ENCODE peak calls at places on chromosomes 6 and 20, in six cellular contexts. One of them, this sample, is unnamed.

GRCh38 chr20:4728121-4728520 is 6.4 kb downstream of the PRND start:
- DNase-seq in memory B cell: no peak
- DNase-seq in HTR-8/SVneo: no peak
- DNase-seq in AG20443: no peak
- DNase-seq in stimulated activated CD4-positive, alpha-beta T cell treated with anti-CD3 and anti-CD28 coated beads, Interleukin-15, amount 100 ng/mL, for 1 hour: no peak
- DNase-seq in fibroblast of gingiva: no peak
- DNase-seq in this sample: no peak

GRCh38 chr6:46626228-46626909 is 26.2 kb downstream of the CYP39A1 start:
- DNase-seq in AG20443: peak
- DNase-seq in fibroblast of gingiva: peak
- DNase-seq in stimulated activated CD4-positive, alpha-beta T cell treated with anti-CD3 and anti-CD28 coated beads, Interleukin-15, amount 100 ng/mL, for 1 hour: no peak
- DNase-seq in memory B cell: peak
- DNase-seq in HTR-8/SVneo: peak
- DNase-seq in this sample: peak

GRCh38 chr6:34953084-34954025 is 64.3 kb downstream of the ANKS1A start:
- DNase-seq in HTR-8/SVneo: peak
- DNase-seq in stimulated activated CD4-positive, alpha-beta T cell treated with anti-CD3 and anti-CD28 coated beads, Interleukin-15, amount 100 ng/mL, for 1 hour: no peak
- DNase-seq in fibroblast of gingiva: peak
- DNase-seq in memory B cell: no peak
- DNase-seq in AG20443: peak
- DNase-seq in this sample: peak

GRCh38 chr20:33909331-33909921 is 84.3 kb upstream of the RALY start:
- DNase-seq in fibroblast of gingiva: peak
- DNase-seq in memory B cell: no peak
- DNase-seq in AG20443: peak
- DNase-seq in stimulated activated CD4-positive, alpha-beta T cell treated with anti-CD3 and anti-CD28 coated beads, Interleukin-15, amount 100 ng/mL, for 1 hour: no peak
- DNase-seq in HTR-8/SVneo: peak
- DNase-seq in this sample: peak

GRCh38 chr6:7468382-7469081 is 72.9 kb upstream of the DSP start:
- DNase-seq in HTR-8/SVneo: peak
- DNase-seq in AG20443: peak
- DNase-seq in fibroblast of gingiva: no peak
- DNase-seq in stimulated activated CD4-positive, alpha-beta T cell treated with anti-CD3 and anti-CD28 coated beads, Interleukin-15, amount 100 ng/mL, for 1 hour: no peak
- DNase-seq in memory B cell: no peak
- DNase-seq in this sample: no peak

GRCh38 chr6:162387723-162388382 is 339.7 kb downstream of the PRKN start:
- DNase-seq in fibroblast of gingiva: no peak
- DNase-seq in HTR-8/SVneo: no peak
- DNase-seq in stimulated activated CD4-positive, alpha-beta T cell treated with anti-CD3 and anti-CD28 coated beads, Interleukin-15, amount 100 ng/mL, for 1 hour: no peak
- DNase-seq in memory B cell: no peak
- DNase-seq in AG20443: no peak
- DNase-seq in this sample: no peak

GRCh38 chr20:62624325-62624690 is 18.0 kb upstream of the SLCO4A1 start:
- DNase-seq in fibroblast of gingiva: no peak
- DNase-seq in memory B cell: peak
- DNase-seq in AG20443: no peak
- DNase-seq in HTR-8/SVneo: no peak
- DNase-seq in stimulated activated CD4-positive, alpha-beta T cell treated with anti-CD3 and anti-CD28 coated beads, Interleukin-15, amount 100 ng/mL, for 1 hour: no peak
- DNase-seq in this sample: no peak

GRCh38 chr6:75183099-75183541 is 22.7 kb downstream of the COL12A1 start:
- DNase-seq in stimulated activated CD4-positive, alpha-beta T cell treated with anti-CD3 and anti-CD28 coated beads, Interleukin-15, amount 100 ng/mL, for 1 hour: no peak
- DNase-seq in fibroblast of gingiva: peak
- DNase-seq in AG20443: peak
- DNase-seq in HTR-8/SVneo: no peak
- DNase-seq in memory B cell: no peak
- DNase-seq in this sample: no peak

GRCh38 chr6:128508588-128509296 is 11.7 kb downstream of the PTPRK start:
- DNase-seq in HTR-8/SVneo: peak
- DNase-seq in stimulated activated CD4-positive, alpha-beta T cell treated with anti-CD3 and anti-CD28 coated beads, Interleukin-15, amount 100 ng/mL, for 1 hour: no peak
- DNase-seq in fibroblast of gingiva: peak
- DNase-seq in AG20443: peak
- DNase-seq in memory B cell: no peak
- DNase-seq in this sample: peak

GRCh38 chr20:3174442-3175263 is 1.3 kb upstream of the LZTS3 start:
- DNase-seq in stimulated activated CD4-positive, alpha-beta T cell treated with anti-CD3 and anti-CD28 coated beads, Interleukin-15, amount 100 ng/mL, for 1 hour: no peak
- DNase-seq in fibroblast of gingiva: peak
- DNase-seq in AG20443: no peak
- DNase-seq in memory B cell: no peak
- DNase-seq in HTR-8/SVneo: no peak
- DNase-seq in this sample: no peak

GRCh38 chr6:10621227-10621626 is 73.2 kb downstream of the C6orf52 start:
- DNase-seq in memory B cell: no peak
- DNase-seq in fibroblast of gingiva: no peak
- DNase-seq in AG20443: no peak
- DNase-seq in HTR-8/SVneo: no peak
- DNase-seq in stimulated activated CD4-positive, alpha-beta T cell treated with anti-CD3 and anti-CD28 coated beads, Interleukin-15, amount 100 ng/mL, for 1 hour: no peak
- DNase-seq in this sample: no peak

GRCh38 chr20:53180928-53181362 is 208.8 kb downstream of the TSHZ2 start:
- DNase-seq in HTR-8/SVneo: no peak
- DNase-seq in AG20443: no peak
- DNase-seq in stimulated activated CD4-positive, alpha-beta T cell treated with anti-CD3 and anti-CD28 coated beads, Interleukin-15, amount 100 ng/mL, for 1 hour: no peak
- DNase-seq in memory B cell: no peak
- DNase-seq in fibroblast of gingiva: no peak
- DNase-seq in this sample: no peak

GRCh38 chr6:26383624-26384417 is 913 bp downstream of the BTN2A2 start:
- DNase-seq in fibroblast of gingiva: peak
- DNase-seq in AG20443: peak
- DNase-seq in HTR-8/SVneo: no peak
- DNase-seq in stimulated activated CD4-positive, alpha-beta T cell treated with anti-CD3 and anti-CD28 coated beads, Interleukin-15, amount 100 ng/mL, for 1 hour: no peak
- DNase-seq in memory B cell: no peak
- DNase-seq in this sample: peak

GRCh38 chr6:24493945-24494725 is 634 bp upstream of the ALDH5A1 start:
- DNase-seq in memory B cell: no peak
- DNase-seq in HTR-8/SVneo: no peak
- DNase-seq in fibroblast of gingiva: no peak
- DNase-seq in AG20443: no peak
- DNase-seq in stimulated activated CD4-positive, alpha-beta T cell treated with anti-CD3 and anti-CD28 coated beads, Interleukin-15, amount 100 ng/mL, for 1 hour: no peak
- DNase-seq in this sample: no peak

GRCh38 chr20:42639140-42639539 is 550.6 kb downstream of the PTPRT start:
- DNase-seq in HTR-8/SVneo: no peak
- DNase-seq in memory B cell: no peak
- DNase-seq in fibroblast of gingiva: no peak
- DNase-seq in AG20443: no peak
- DNase-seq in stimulated activated CD4-positive, alpha-beta T cell treated with anti-CD3 and anti-CD28 coated beads, Interleukin-15, amount 100 ng/mL, for 1 hour: no peak
- DNase-seq in this sample: no peak

GRCh38 chr6:127481628-127482027 is 22.4 kb upstream of the KIAA0408 start:
- DNase-seq in HTR-8/SVneo: no peak
- DNase-seq in memory B cell: no peak
- DNase-seq in fibroblast of gingiva: no peak
- DNase-seq in stimulated activated CD4-positive, alpha-beta T cell treated with anti-CD3 and anti-CD28 coated beads, Interleukin-15, amount 100 ng/mL, for 1 hour: no peak
- DNase-seq in AG20443: no peak
- DNase-seq in this sample: no peak

GRCh38 chr6:2870046-2870636 is 28.5 kb upstream of the SERPINB1 start:
- DNase-seq in memory B cell: no peak
- DNase-seq in AG20443: no peak
- DNase-seq in fibroblast of gingiva: no peak
- DNase-seq in stimulated activated CD4-positive, alpha-beta T cell treated with anti-CD3 and anti-CD28 coated beads, Interleukin-15, amount 100 ng/mL, for 1 hour: no peak
- DNase-seq in HTR-8/SVneo: no peak
- DNase-seq in this sample: no peak

GRCh38 chr6:124659427-124659826 is 302.8 kb upstream of the RNF217 start:
- DNase-seq in AG20443: no peak
- DNase-seq in HTR-8/SVneo: no peak
- DNase-seq in stimulated activated CD4-positive, alpha-beta T cell treated with anti-CD3 and anti-CD28 coated beads, Interleukin-15, amount 100 ng/mL, for 1 hour: no peak
- DNase-seq in fibroblast of gingiva: no peak
- DNase-seq in memory B cell: no peak
- DNase-seq in this sample: no peak

GRCh38 chr20:13302647-13303425 is 81.8 kb downstream of the ISM1 start:
- DNase-seq in HTR-8/SVneo: peak
- DNase-seq in memory B cell: no peak
- DNase-seq in stimulated activated CD4-positive, alpha-beta T cell treated with anti-CD3 and anti-CD28 coated beads, Interleukin-15, amount 100 ng/mL, for 1 hour: no peak
- DNase-seq in AG20443: peak
- DNase-seq in fibroblast of gingiva: peak
- DNase-seq in this sample: no peak

GRCh38 chr6:41286544-41287346 is at the start of gene TREM1:
- DNase-seq in HTR-8/SVneo: peak
- DNase-seq in memory B cell: no peak
- DNase-seq in AG20443: peak
- DNase-seq in stimulated activated CD4-positive, alpha-beta T cell treated with anti-CD3 and anti-CD28 coated beads, Interleukin-15, amount 100 ng/mL, for 1 hour: no peak
- DNase-seq in fibroblast of gingiva: peak
- DNase-seq in this sample: no peak

GRCh38 chr6:22589118-22589517 is 19.8 kb downstream of the HDGFL1 start:
- DNase-seq in stimulated activated CD4-positive, alpha-beta T cell treated with anti-CD3 and anti-CD28 coated beads, Interleukin-15, amount 100 ng/mL, for 1 hour: no peak
- DNase-seq in memory B cell: no peak
- DNase-seq in fibroblast of gingiva: no peak
- DNase-seq in HTR-8/SVneo: no peak
- DNase-seq in AG20443: no peak
- DNase-seq in this sample: no peak

GRCh38 chr6:129890164-129890563 is 29.0 kb upstream of the TMEM244 start:
- DNase-seq in HTR-8/SVneo: no peak
- DNase-seq in AG20443: peak
- DNase-seq in memory B cell: no peak
- DNase-seq in fibroblast of gingiva: no peak
- DNase-seq in stimulated activated CD4-positive, alpha-beta T cell treated with anti-CD3 and anti-CD28 coated beads, Interleukin-15, amount 100 ng/mL, for 1 hour: no peak
- DNase-seq in this sample: no peak

GRCh38 chr6:12818324-12818723 is 101.8 kb downstream of the PHACTR1 start:
- DNase-seq in AG20443: no peak
- DNase-seq in fibroblast of gingiva: peak
- DNase-seq in HTR-8/SVneo: no peak
- DNase-seq in memory B cell: no peak
- DNase-seq in stimulated activated CD4-positive, alpha-beta T cell treated with anti-CD3 and anti-CD28 coated beads, Interleukin-15, amount 100 ng/mL, for 1 hour: no peak
- DNase-seq in this sample: no peak

GRCh38 chr20:47785900-47786762 is 850 bp upstream of the SULF2 start:
- DNase-seq in memory B cell: peak
- DNase-seq in fibroblast of gingiva: peak
- DNase-seq in stimulated activated CD4-positive, alpha-beta T cell treated with anti-CD3 and anti-CD28 coated beads, Interleukin-15, amount 100 ng/mL, for 1 hour: no peak
- DNase-seq in HTR-8/SVneo: peak
- DNase-seq in AG20443: peak
- DNase-seq in this sample: peak

GRCh38 chr20:56808732-56809131 is 179.6 kb downstream of the TFAP2C start:
- DNase-seq in fibroblast of gingiva: no peak
- DNase-seq in stimulated activated CD4-positive, alpha-beta T cell treated with anti-CD3 and anti-CD28 coated beads, Interleukin-15, amount 100 ng/mL, for 1 hour: no peak
- DNase-seq in memory B cell: no peak
- DNase-seq in AG20443: no peak
- DNase-seq in HTR-8/SVneo: no peak
- DNase-seq in this sample: no peak

GRCh38 chr6:5511924-5512323 is 250.6 kb downstream of the FARS2 start:
- DNase-seq in fibroblast of gingiva: peak
- DNase-seq in memory B cell: no peak
- DNase-seq in AG20443: peak
- DNase-seq in stimulated activated CD4-positive, alpha-beta T cell treated with anti-CD3 and anti-CD28 coated beads, Interleukin-15, amount 100 ng/mL, for 1 hour: no peak
- DNase-seq in HTR-8/SVneo: peak
- DNase-seq in this sample: peak

This sample was measured in amniotic stem cell.